ENCODE peak calls at places on chromosomes 11 and 22, in six cellular contexts. E is neuronal stem cell, F is mesendoderm, L is H9, W is trophoblast cell, G is mesenchymal stem cell. S is an unnamed sample.
A peak's percentile ranks its signal among the peaks of the same experiment; 100 is the strongest.

GRCh38 chr11:8717876-8718753 is 35.5 kb downstream of the RPL27A start:
- DNase-seq in G (peak; percentile 95), F (peak; percentile 85), L (no peak), W (no peak), E (no peak), S (peak; percentile 97)

GRCh38 chr11:28123151-28123571 is 15.0 kb downstream of the METTL15 start:
- DNase-seq in E (no peak), G (peak; percentile 74), W (no peak), F (no peak), L (no peak), S (peak; percentile 82)

GRCh38 chr11:19675397-19675796 is 37.2 kb upstream of the NAV2 start:
- DNase-seq in F (no peak), L (no peak), E (no peak), G (no peak), W (no peak), S (no peak)

GRCh38 chr11:15011741-15012140 is 39.6 kb upstream of the CALCA start:
- DNase-seq in G (no peak), E (no peak), F (no peak), L (no peak), W (no peak), S (no peak)

GRCh38 chr22:20316844-20317401 is 2.9 kb downstream of the DGCR6L start:
- DNase-seq in W (no peak), G (no peak), L (no peak), F (no peak), E (no peak), S (no peak)

GRCh38 chr11:130454495-130455262 is 6.2 kb downstream of the ADAMTS15 start:
- DNase-seq in W (no peak), E (no peak), F (no peak), L (no peak), G (peak; percentile 36), S (peak; percentile 76)

GRCh38 chr22:20486229-20486628 is 9.4 kb downstream of the KLHL22 start:
- DNase-seq in L (no peak), G (no peak), E (no peak), F (no peak), W (peak; percentile 22), S (no peak)

GRCh38 chr11:117535870-117536411 is 208.3 kb downstream of the CEP164 start:
- DNase-seq in F (no peak), G (no peak), E (no peak), L (no peak), W (no peak), S (no peak)

GRCh38 chr11:115324569-115325432 is 179.4 kb downstream of the CADM1 start:
- DNase-seq in W (peak; percentile 76), E (peak; percentile 52), F (peak; percentile 81), G (peak; percentile 75), L (peak; percentile 34), S (peak; percentile 75)

GRCh38 chr11:131737357-131737756 is 366.9 kb downstream of the NTM start:
- DNase-seq in G (no peak), L (no peak), E (no peak), F (no peak), W (no peak), S (no peak)

GRCh38 chr11:3120071-3120792 is 44.9 kb downstream of the OSBPL5 start:
- DNase-seq in L (no peak), F (no peak), G (no peak), E (no peak), W (no peak), S (no peak)

GRCh38 chr11:67561971-67562560 is 21.5 kb upstream of the GSTP1 start:
- DNase-seq in F (no peak), W (peak; percentile 83), E (no peak), L (no peak), G (peak; percentile 18), S (peak; percentile 30)

GRCh38 chr11:119210035-119210434 is 3.9 kb downstream of the CBL start:
- DNase-seq in F (peak; percentile 29), W (peak; percentile 64), L (no peak), E (no peak), G (peak; percentile 44), S (no peak)

GRCh38 chr11:102112654-102112926 is 2.3 kb downstream of the YAP1 start:
- DNase-seq in G (no peak), E (no peak), L (no peak), W (no peak), F (peak; percentile 30), S (no peak)

GRCh38 chr11:102110761-102111010 is 439 bp downstream of the YAP1 start:
- DNase-seq in L (no peak), E (peak; percentile 57), F (no peak), G (no peak), W (no peak), S (no peak)

GRCh38 chr11:102109896-102110760 is at the start of gene YAP1:
- DNase-seq in L (peak; percentile 91), W (peak; percentile 96), G (peak; percentile 96), E (peak; percentile 94), F (peak; percentile 98), S (peak; percentile 91)

GRCh38 chr11:102111011-102111786 is 952 bp downstream of the YAP1 start:
- DNase-seq in E (peak; percentile 85), G (peak; percentile 88), L (peak; percentile 91), W (peak; percentile 79), F (peak; percentile 96), S (peak; percentile 81)

GRCh38 chr11:102111787-102112653 is 1.8 kb downstream of the YAP1 start:
- DNase-seq in F (no peak), W (peak; percentile 86), L (no peak), E (no peak), G (peak; percentile 91), S (peak; percentile 94)
- H3K23ac ChIP-seq in F (no peak overlapping the region), W (no peak overlapping the region), L (no peak overlapping the region), E (no peak overlapping the region), G (no peak overlapping the region), S (peak overlapping the region; percentile 97)

GRCh38 chr11:17558025-17558780 is 11.1 kb downstream of the OTOG start:
- DNase-seq in F (no peak), W (no peak), E (no peak), L (no peak), G (no peak), S (no peak)
- H3K23ac ChIP-seq in F (no peak overlapping the region), W (no peak overlapping the region), E (peak overlapping the region; percentile 52), L (no peak overlapping the region), G (no peak overlapping the region), S (no peak overlapping the region)

GRCh38 chr11:98104249-98104648 is 916.5 kb upstream of the CNTN5 start:
- DNase-seq in W (no peak), L (no peak), F (no peak), E (no peak), G (no peak), S (no peak)

GRCh38 chr11:98115873-98116272 is 904.9 kb upstream of the CNTN5 start:
- DNase-seq in W (no peak), G (no peak), F (no peak), E (no peak), L (no peak), S (no peak)

GRCh38 chr11:98107736-98108135 is 913.0 kb upstream of the CNTN5 start:
- DNase-seq in W (no peak), G (no peak), F (no peak), E (no peak), L (no peak), S (no peak)

DNA sequence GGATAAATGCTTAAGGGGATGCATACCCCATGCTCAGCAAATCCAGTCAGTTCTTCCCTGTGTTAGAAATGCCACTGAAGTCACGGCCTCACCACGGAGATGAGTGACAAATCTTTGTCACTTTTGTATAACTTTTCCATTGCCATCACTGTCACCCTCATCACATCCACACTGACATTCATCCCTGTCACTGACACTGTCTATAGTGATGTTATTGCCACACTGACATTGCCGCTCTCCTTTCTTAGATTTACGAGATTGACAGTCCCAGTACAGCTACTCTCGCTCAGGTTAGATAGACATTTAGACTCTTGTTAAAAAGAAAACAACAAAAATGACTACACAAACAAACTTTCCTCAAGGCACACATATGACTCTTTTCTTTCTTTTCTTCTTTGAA is 910.7 kb upstream of the CNTN5 start:
- DNase-seq in E (no peak), L (no peak), W (no peak), F (no peak), G (no peak), S (no peak)
- H3K23ac ChIP-seq in E (no peak overlapping the region), L (no peak overlapping the region), W (no peak overlapping the region), F (no peak overlapping the region), G (no peak overlapping the region), S (no peak overlapping the region)

GRCh38 chr22:37309221-37310074 is 27.1 kb downstream of the CYTH4 start:
- DNase-seq in G (peak; percentile 35), F (no peak), L (no peak), W (no peak), E (no peak), S (no peak)

GRCh38 chr22:37310815-37311595 is 28.7 kb downstream of the CYTH4 start:
- DNase-seq in G (no peak), L (no peak), W (peak; percentile 31), E (no peak), F (no peak), S (no peak)

GRCh38 chr22:37306494-37306829 is 24.2 kb downstream of the CYTH4 start:
- DNase-seq in W (no peak), G (no peak), E (no peak), L (no peak), F (no peak), S (no peak)

GRCh38 chr22:37310075-37310606 is 27.8 kb downstream of the CYTH4 start:
- DNase-seq in E (no peak), F (no peak), L (no peak), W (no peak), G (no peak), S (no peak)

DNA sequence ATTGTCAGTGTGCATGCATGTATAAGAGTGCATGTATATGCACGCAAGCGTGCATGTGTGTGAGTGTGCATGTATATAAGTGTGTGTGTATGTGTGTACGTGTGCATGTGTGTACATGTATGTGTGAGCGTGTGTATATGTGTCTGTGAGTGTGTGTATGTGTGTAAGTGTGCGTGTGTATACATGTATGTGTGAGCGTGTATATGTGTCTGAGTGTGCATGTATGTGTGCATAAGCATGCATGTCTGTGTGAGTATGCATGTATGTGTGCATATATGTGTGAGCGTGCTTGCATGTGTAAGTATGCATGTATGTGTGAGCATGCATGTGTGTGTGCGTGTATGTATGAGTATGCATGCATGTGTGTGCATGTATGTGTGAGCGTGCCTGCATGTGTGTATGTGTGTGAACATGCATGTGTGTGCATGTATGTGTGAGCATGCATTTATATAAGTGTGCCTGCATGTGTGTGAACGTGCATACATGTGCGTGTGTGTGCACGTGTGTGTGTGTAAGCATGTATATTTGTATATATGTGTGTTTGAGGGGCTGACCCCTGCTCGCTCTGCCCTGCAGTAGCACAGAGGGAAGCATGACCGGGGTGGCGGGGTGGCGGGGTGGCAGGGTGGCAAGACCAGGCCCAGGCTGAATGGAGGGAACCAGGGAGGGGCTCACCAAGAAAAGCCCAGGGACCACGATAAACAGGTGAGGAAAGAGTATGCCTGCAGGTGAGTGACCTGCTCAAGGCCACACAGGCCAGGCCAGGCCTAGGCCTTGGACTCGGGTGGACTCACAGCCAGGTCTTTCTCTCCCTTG is 26.3 kb downstream of the CYTH4 start:
- DNase-seq in E (no peak), W (no peak), G (no peak), F (no peak), L (no peak), S (no peak)
- H3K23ac ChIP-seq in E (no peak overlapping the region), W (peak overlapping the region; percentile 34), G (no peak overlapping the region), F (no peak overlapping the region), L (no peak overlapping the region), S (peak overlapping the region; percentile 92)